ENCODE peak calls at places on chromosomes 2 and 18, in six cellular contexts. J is mesenchymal stem cell, V is IMR-90, A is neuronal stem cell, S is H1, F is trophoblast cell. I is an unnamed sample.
A peak's percentile ranks its signal among the peaks of the same experiment; 100 is the strongest.

GRCh38 chr2:5697554-5697953 is 5.4 kb downstream of the SOX11 start:
- DNase-seq in J (no peak), V (no peak), A (no peak), S (no peak), F (no peak), I (no peak)

GRCh38 chr2:59029058-59029457 is 787.9 kb upstream of the FANCL start:
- DNase-seq in J (no peak), V (no peak), A (no peak), S (no peak), F (no peak), I (no peak)

GRCh38 chr2:132974477-132975050 is 304.6 kb upstream of the LYPD1 start:
- DNase-seq in J (peak; percentile 41), V (peak; percentile 71), A (no peak), S (no peak), F (no peak), I (no peak)

GRCh38 chr2:109284816-109285215 is 155.8 kb downstream of the SH3RF3 start:
- DNase-seq in J (peak; percentile 79), V (peak; percentile 79), A (no peak), S (no peak), F (no peak), I (no peak)

GRCh38 chr2:164910091-164910899 is 45.0 kb downstream of the SLC38A11 start:
- DNase-seq in J (peak; percentile 75), V (peak; percentile 77), A (no peak), S (no peak), F (peak; percentile 84), I (no peak)

GRCh38 chr2:19488009-19488691 is 129.7 kb upstream of the OSR1 start:
- DNase-seq in J (peak; percentile 53), V (peak; percentile 61), A (no peak), S (no peak), F (no peak), I (no peak)

GRCh38 chr18:39211461-39211860 is 1645.9 kb upstream of the CELF4 start:
- DNase-seq in J (no peak), V (no peak), A (no peak), S (no peak), F (no peak), I (no peak)

GRCh38 chr2:236974206-236974605 is 111.5 kb upstream of the COPS8 start:
- DNase-seq in J (no peak), V (no peak), A (no peak), S (no peak), F (no peak), I (peak; percentile 4)

GRCh38 chr2:240233891-240234502 is 93.5 kb upstream of the OTOS start:
- DNase-seq in J (peak; percentile 18), V (no peak), A (no peak), S (no peak), F (no peak), I (no peak)

GRCh38 chr2:202104286-202104870 is 31.3 kb downstream of the KIAA2012 start:
- DNase-seq in J (peak; percentile 62), V (peak; percentile 54), A (peak; percentile 14), S (peak; percentile 54), F (peak; percentile 57), I (peak; percentile 83)

GRCh38 chr2:152740743-152741328 is 22.4 kb downstream of the ARL6IP6 start:
- DNase-seq in J (peak; percentile 74), V (peak; percentile 72), A (no peak), S (no peak), F (no peak), I (no peak)

GRCh38 chr18:55269632-55270031 is 310.4 kb upstream of the CCDC68 start:
- DNase-seq in J (no peak), V (no peak), A (no peak), S (no peak), F (no peak), I (no peak)

GRCh38 chr2:173136614-173137013 is 61.0 kb downstream of the MAP3K20 start:
- DNase-seq in J (no peak), V (no peak), A (no peak), S (no peak), F (no peak), I (no peak)

GRCh38 chr2:237431372-237431771 is 17.4 kb upstream of the COL6A3 start:
- DNase-seq in J (peak; percentile 78), V (peak; percentile 93), A (no peak), S (no peak), F (no peak), I (no peak)

GRCh38 chr2:201414099-201415023 is 36.9 kb downstream of the TRAK2 start:
- DNase-seq in J (peak; percentile 45), V (peak; percentile 34), A (no peak), S (no peak), F (no peak), I (no peak)

GRCh38 chr2:224860786-224861185 is 144.6 kb upstream of the CCDC195 start:
- DNase-seq in J (no peak), V (no peak), A (no peak), S (no peak), F (no peak), I (no peak)

GRCh38 chr18:34913837-34914755 is 127.1 kb upstream of the MAPRE2 start:
- DNase-seq in J (peak; percentile 89), V (peak; percentile 72), A (no peak), S (no peak), F (peak; percentile 4), I (no peak)

GRCh38 chr18:63339920-63340484 is 20.4 kb upstream of the BCL2 start:
- DNase-seq in J (peak; percentile 49), V (peak; percentile 41), A (peak; percentile 59), S (no peak), F (no peak), I (peak; percentile 51)

GRCh38 chr18:72235422-72235821 is 308.7 kb downstream of the CBLN2 start:
- DNase-seq in J (no peak), V (no peak), A (peak; percentile 71), S (peak; percentile 19), F (no peak), I (peak; percentile 33)

GRCh38 chr2:8258406-8258805 is 423.4 kb upstream of the ID2 start:
- DNase-seq in J (no peak), V (no peak), A (no peak), S (no peak), F (no peak), I (no peak)

GRCh38 chr2:39266139-39266805 is 22.5 kb upstream of the CDKL4 start:
- DNase-seq in J (peak; percentile 46), V (peak; percentile 36), A (no peak), S (no peak), F (no peak), I (no peak)

GRCh38 chr2:22904126-22904684 is 480.8 kb upstream of the KLHL29 start:
- DNase-seq in J (no peak), V (no peak), A (peak; percentile 47), S (peak; percentile 10), F (no peak), I (peak; percentile 67)

GRCh38 chr2:22901471-22901870 is 483.5 kb upstream of the KLHL29 start:
- DNase-seq in J (no peak), V (no peak), A (no peak), S (no peak), F (no peak), I (no peak)

GRCh38 chr2:22902662-22903165 is 482.3 kb upstream of the KLHL29 start:
- DNase-seq in J (no peak), V (no peak), A (no peak), S (no peak), F (no peak), I (no peak)

GRCh38 chr2:22900674-22901073 is 484.3 kb upstream of the KLHL29 start:
- DNase-seq in J (no peak), V (no peak), A (no peak), S (no peak), F (no peak), I (no peak)

DNA sequence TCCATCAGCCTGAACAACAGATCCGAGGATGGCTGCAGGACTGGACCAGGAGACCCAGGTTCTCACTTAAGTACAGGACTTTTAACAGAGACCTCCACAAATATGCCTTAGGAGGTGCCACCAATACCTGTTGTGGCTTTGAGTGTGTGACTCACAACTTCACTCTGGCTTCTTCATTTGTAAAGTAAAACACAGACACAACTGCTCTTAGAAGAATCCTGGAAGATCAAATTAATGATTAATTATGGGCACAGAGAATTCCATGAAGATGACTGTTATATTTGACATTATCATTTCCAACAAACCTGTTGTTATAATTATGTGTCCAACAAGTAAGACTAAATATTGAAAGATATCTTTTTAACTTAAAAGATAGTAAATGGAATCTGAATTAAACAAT is 481.4 kb upstream of the KLHL29 start:
- DNase-seq in J (no peak), V (no peak), A (no peak), S (no peak), F (no peak), I (no peak)
- H3K9me3 ChIP-seq in J (no peaks in the 10 kb centered on the region), V (peaks cover 6% of the 10 kb centered on the region), A (no peaks in the 10 kb centered on the region), S (no peaks in the 10 kb centered on the region), F (no peaks in the 10 kb centered on the region), I (no peaks in the 10 kb centered on the region)

GRCh38 chr18:49812321-49813070 is 837 bp downstream of the ACAA2 start:
- DNase-seq in J (peak; percentile 57), V (peak; percentile 15), A (no peak), S (no peak), F (no peak), I (no peak)

GRCh38 chr18:49813071-49813320 is 337 bp downstream of the ACAA2 start:
- DNase-seq in J (peak; percentile 55), V (peak; percentile 28), A (no peak), S (no peak), F (peak; percentile 7), I (no peak)

GRCh38 chr18:49814147-49814499 is 790 bp upstream of the ACAA2 start:
- DNase-seq in J (peak; percentile 66), V (peak; percentile 69), A (peak; percentile 64), S (no peak), F (peak; percentile 76), I (peak; percentile 71)

GRCh38 chr18:49811151-49811938 is 2.0 kb downstream of the ACAA2 start:
- DNase-seq in J (no peak), V (no peak), A (no peak), S (no peak), F (no peak), I (no peak)

GRCh38 chr18:49813321-49814146 is at the start of gene ACAA2:
- DNase-seq in J (peak; percentile 83), V (peak; percentile 83), A (peak; percentile 65), S (no peak), F (peak; percentile 63), I (peak; percentile 80)
- H2BK5ac ChIP-seq in J (peak within 1 kb of the TSS; percentile 77), V (peak within 1 kb of the TSS; percentile 83), A (peak within 1 kb of the TSS; percentile 90), S (peak within 1 kb of the TSS; percentile 89), F (peak within 1 kb of the TSS; percentile 74), I (peak within 1 kb of the TSS; percentile 7)

DNA sequence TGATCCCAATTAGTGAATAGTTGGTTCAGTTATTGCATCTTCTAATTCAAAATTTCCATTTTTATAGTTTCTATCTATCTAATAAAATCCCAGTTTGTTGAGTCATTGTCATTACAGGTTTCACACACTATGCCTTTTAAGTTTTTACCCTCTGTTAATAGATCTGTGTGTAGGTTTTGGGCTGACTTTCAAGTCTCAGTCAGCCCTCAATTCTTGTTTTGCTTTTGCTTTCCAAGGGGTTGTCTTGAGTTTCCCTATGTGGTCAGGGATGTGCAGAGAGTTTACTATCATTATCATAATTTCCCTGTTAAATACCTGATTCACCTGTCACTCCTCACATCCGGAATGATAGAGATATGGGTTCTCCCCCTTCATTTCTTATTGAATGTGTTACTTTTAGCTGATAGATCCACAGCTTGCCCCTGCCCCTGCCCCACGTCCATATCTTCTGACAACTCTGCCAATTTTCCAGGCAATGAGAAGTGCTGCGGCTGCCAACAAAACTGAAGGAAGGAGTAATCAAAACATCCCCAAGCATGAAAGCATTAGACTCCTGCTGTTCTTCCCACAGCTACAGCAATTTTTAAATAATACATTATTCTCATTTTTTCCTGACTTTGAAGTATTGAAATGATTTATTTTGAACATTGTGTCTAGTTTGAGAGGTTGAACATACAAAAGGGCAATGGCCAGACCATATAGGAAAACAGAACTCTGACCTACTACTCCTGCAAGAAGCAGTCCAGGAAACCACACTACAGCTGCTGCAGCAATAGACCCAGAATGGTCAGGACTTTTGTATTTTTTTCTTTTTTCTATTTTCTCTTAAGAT is 1064.7 kb downstream of the SUCLG1 start:
- DNase-seq in J (no peak), V (no peak), A (no peak), S (no peak), F (no peak), I (no peak)
- H3K9me3 ChIP-seq in J (no peaks in the 10 kb centered on the region), V (no peaks in the 10 kb centered on the region), A (no peaks in the 10 kb centered on the region), S (no peaks in the 10 kb centered on the region), F (no peaks in the 10 kb centered on the region), I (no peaks in the 10 kb centered on the region)

GRCh38 chr2:179467111-179467510 is 202.5 kb upstream of the SESTD1 start:
- DNase-seq in J (no peak), V (peak; percentile 64), A (no peak), S (no peak), F (no peak), I (no peak)
- H2BK5ac ChIP-seq in J (no peak overlapping the region), V (peak overlapping the region; percentile 24), A (no peak overlapping the region), S (no peak overlapping the region), F (no peak overlapping the region), I (no peak overlapping the region)

I was measured in H9.